ENCODE peak calls at places on chromosomes 3 and 15, in eight cellular contexts. Y is heart left ventricle, C is H1, R is thyroid gland, T is sigmoid colon, W is ovary, A is transverse colon, H is upper lobe of left lung. U is an unnamed sample.

GRCh38 chr15:40340740-40341400 is at the start of gene CCDC9B:
- DNase-seq in R (peak; percentile 99), H (peak; percentile 95), W (peak; percentile 85), C (peak; percentile 60), Y (peak; percentile 94), T (peak; percentile 98), A (peak; percentile 96), U (peak; percentile 96)

GRCh38 chr3:83033123-83033522 is 1271.7 kb upstream of the GBE1 start:
- DNase-seq in C (no peak), Y (no peak), A (no peak), T (no peak), W (no peak), H (no peak), R (no peak), U (no peak)

GRCh38 chr3:194130807-194131589 is 5.0 kb upstream of the HES1 start:
- DNase-seq in C (no peak), A (peak; percentile 62), W (no peak), R (peak; percentile 89), H (no peak), Y (no peak), T (no peak), U (no peak)

GRCh38 chr15:85837011-85837433 is 42.3 kb upstream of the KLHL25 start:
- DNase-seq in R (no peak), A (peak; percentile 67), H (no peak), Y (no peak), W (no peak), T (no peak), C (no peak), U (no peak)

GRCh38 chr3:107969525-107969924 is 121.3 kb downstream of the CD47 start:
- DNase-seq in A (no peak), Y (no peak), R (no peak), T (no peak), C (no peak), W (no peak), H (no peak), U (no peak)

GRCh38 chr15:70031680-70032079 is 66.0 kb downstream of the TLE3 start:
- DNase-seq in A (no peak), R (no peak), Y (no peak), H (no peak), T (no peak), C (no peak), W (no peak), U (no peak)

GRCh38 chr15:43769584-43770228 is 7.1 kb downstream of the ELL3 start:
- DNase-seq in C (peak; percentile 79), H (no peak), A (peak; percentile 63), W (no peak), R (peak; percentile 53), Y (no peak), T (no peak), U (no peak)

GRCh38 chr3:46857485-46858341 is 5.5 kb downstream of the MYL3 start:
- DNase-seq in C (no peak), A (no peak), W (no peak), H (no peak), R (no peak), Y (peak; percentile 23), T (no peak), U (no peak)

GRCh38 chr3:94081880-94082279 is 19.0 kb downstream of the NSUN3 start:
- DNase-seq in T (no peak), C (no peak), Y (no peak), A (no peak), R (no peak), H (no peak), W (no peak), U (no peak)

GRCh38 chr15:70474682-70475438 is 288.5 kb downstream of the UACA start:
- DNase-seq in T (peak; percentile 83), Y (peak; percentile 45), W (no peak), R (peak; percentile 30), C (no peak), H (peak; percentile 92), A (no peak), U (peak; percentile 81)

GRCh38 chr3:106673926-106674569 is 703.2 kb upstream of the CCDC54 start:
- DNase-seq in Y (no peak), T (no peak), A (no peak), H (no peak), R (no peak), W (no peak), C (no peak), U (no peak)

GRCh38 chr3:7877312-7877711 is 624.3 kb upstream of the LMCD1 start:
- DNase-seq in T (no peak), W (no peak), H (no peak), R (no peak), C (no peak), Y (no peak), A (no peak), U (no peak)

GRCh38 chr3:127628788-127629456 is at the start of gene PODXL2:
- DNase-seq in H (peak; percentile 93), C (peak; percentile 76), T (no peak), R (peak; percentile 67), Y (peak; percentile 51), W (peak; percentile 75), A (peak; percentile 53), U (no peak)
- TF ChIP-seq POLR2A in H (no peak), C (no peak), T (no peak), R (no peak), Y (no peak), W (no peak), A (no peak), U (no peak)

DNA sequence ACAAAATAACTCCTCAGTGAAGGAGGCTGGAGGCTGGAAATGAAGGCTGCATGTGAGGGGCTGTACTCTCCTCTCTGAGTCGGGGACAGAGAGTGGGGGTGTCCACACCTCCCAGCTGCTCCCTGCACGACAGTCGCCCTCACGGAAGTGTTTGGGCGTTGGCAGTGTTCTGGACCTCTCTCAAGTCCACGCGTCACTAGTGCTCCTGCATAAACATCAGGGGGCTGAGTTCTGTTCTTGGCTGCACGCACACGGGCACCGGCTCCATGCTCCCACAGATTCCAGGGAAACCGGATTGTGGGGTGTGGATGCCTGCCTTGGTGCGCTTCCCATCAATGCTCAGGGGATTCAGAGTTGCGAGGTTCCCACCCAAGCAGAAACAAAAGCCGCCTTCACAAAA is 7.4 kb downstream of the RASGRF1 start:
- DNase-seq in R (no peak), C (no peak), Y (no peak), A (no peak), H (no peak), T (no peak), W (no peak), U (no peak)
- H3K27me3 ChIP-seq in R (no peaks in the 10 kb centered on the region), C (peaks cover 10% of the 10 kb centered on the region), Y (peaks cover 6% of the 10 kb centered on the region), A (peaks cover 25% of the 10 kb centered on the region), H (no peaks in the 10 kb centered on the region), T (no peaks in the 10 kb centered on the region), W (no peaks in the 10 kb centered on the region), U (no peaks in the 10 kb centered on the region)

GRCh38 chr3:116046350-116046749 is 398.9 kb downstream of the LSAMP start:
- DNase-seq in W (no peak), Y (no peak), H (no peak), A (no peak), C (no peak), T (no peak), R (no peak), U (no peak)

GRCh38 chr3:116040152-116040551 is 405.1 kb downstream of the LSAMP start:
- DNase-seq in W (no peak), Y (no peak), T (no peak), A (no peak), C (no peak), R (no peak), H (no peak), U (no peak)

GRCh38 chr3:116048991-116049390 is 396.3 kb downstream of the LSAMP start:
- DNase-seq in W (no peak), A (no peak), H (no peak), T (no peak), C (no peak), R (no peak), Y (no peak), U (no peak)

GRCh38 chr3:116050311-116050710 is 395.0 kb downstream of the LSAMP start:
- DNase-seq in Y (no peak), C (no peak), H (no peak), A (no peak), W (no peak), T (no peak), R (no peak), U (no peak)

GRCh38 chr3:116045251-116045770 is 400.0 kb downstream of the LSAMP start:
- DNase-seq in A (no peak), T (no peak), H (no peak), R (no peak), C (no peak), W (no peak), Y (no peak), U (no peak)
- TF ChIP-seq POLR2A in A (no peak), T (no peak), H (no peak), R (no peak), C (no peak), W (no peak), Y (no peak), U (no peak)

DNA sequence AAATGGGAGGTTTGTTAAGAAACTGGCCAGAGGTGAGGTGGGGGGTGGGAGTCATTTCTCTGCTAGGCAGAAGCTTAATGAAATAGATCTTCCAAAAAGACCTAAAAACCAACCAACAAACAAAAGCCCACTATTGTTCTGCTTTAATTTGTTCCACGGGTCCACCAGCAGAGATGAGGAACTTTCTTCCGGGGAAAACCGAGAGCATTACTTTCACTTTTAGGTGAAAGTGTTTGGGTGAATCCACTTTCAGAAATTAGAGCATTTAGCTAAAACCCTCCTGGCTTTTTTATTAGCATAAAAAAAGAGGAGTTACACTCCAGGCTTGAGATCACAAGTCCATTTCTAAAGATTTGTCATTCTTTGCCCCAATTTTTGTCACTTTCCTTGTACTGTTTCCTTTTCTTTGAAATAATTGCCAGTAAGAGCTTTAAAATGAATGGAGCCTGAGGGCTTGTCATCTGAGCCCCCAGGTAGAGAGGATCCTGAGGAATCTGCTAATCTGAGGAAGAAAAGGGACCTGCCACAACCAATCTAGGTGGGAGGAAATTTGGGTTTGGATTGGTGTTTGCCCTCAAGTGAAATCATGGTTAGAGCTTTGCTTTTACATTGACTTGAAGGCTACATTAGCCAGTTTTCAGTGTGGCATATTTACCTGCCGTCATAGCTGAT is 667.6 kb downstream of the NAALADL2 start:
- DNase-seq in A (no peak), H (no peak), W (no peak), C (no peak), R (no peak), T (no peak), Y (no peak), U (no peak)
- H3K27me3 ChIP-seq in A (no peaks in the 10 kb centered on the region), H (no peaks in the 10 kb centered on the region), W (no peaks in the 10 kb centered on the region), C (no peaks in the 10 kb centered on the region), R (no peaks in the 10 kb centered on the region), T (no peaks in the 10 kb centered on the region), Y (no peaks in the 10 kb centered on the region), U (no peaks in the 10 kb centered on the region)

GRCh38 chr3:190621971-190622370 is 108.1 kb downstream of the IL1RAP start:
- DNase-seq in Y (no peak), A (no peak), R (no peak), H (no peak), W (no peak), C (no peak), T (no peak), U (no peak)
- TF ChIP-seq POLR2A in Y (no peak), A (no peak), R (no peak), H (no peak), W (no peak), C (no peak), T (no peak), U (no peak)